ENCODE peak calls at places on chromosomes 1 and 21, in four cellular contexts. L, H, T and S are unnamed samples.

GRCh38 chr1:151513626-151514101 is 2.5 kb downstream of the CGN start:
- DNase-seq in T (peak), L (no peak), H (no peak), S (no peak)

GRCh38 chr1:4787551-4787950 is 133.1 kb downstream of the AJAP1 start:
- DNase-seq in L (no peak), T (peak), H (no peak), S (no peak)

GRCh38 chr1:234842726-234843641 is 233.0 kb upstream of the IRF2BP2 start:
- DNase-seq in H (peak), L (no peak), T (no peak), S (peak)

GRCh38 chr1:229751629-229752028 is 125.6 kb downstream of the URB2 start:
- DNase-seq in H (no peak), T (no peak), L (no peak), S (no peak)

GRCh38 chr1:67893126-67893495 is 59.8 kb upstream of the GNG12 start:
- DNase-seq in T (no peak), L (no peak), H (no peak), S (no peak)

GRCh38 chr1:85047472-85048295 is 616 bp downstream of the MCOLN3 start:
- DNase-seq in H (peak), L (peak), T (no peak), S (peak)

GRCh38 chr21:46191686-46192575 is 7.7 kb upstream of the SPATC1L start:
- DNase-seq in T (no peak), L (no peak), H (no peak), S (no peak)

GRCh38 chr1:93080424-93080823 is 1.3 kb downstream of the MTF2 start:
- DNase-seq in L (peak), T (no peak), H (no peak), S (peak)

GRCh38 chr1:228540161-228540917 is 53.2 kb downstream of the RNF187 start:
- DNase-seq in L (no peak), T (no peak), H (no peak), S (no peak)

GRCh38 chr1:247288341-247288740 is 32.5 kb downstream of the VN1R5 start:
- DNase-seq in L (no peak), T (no peak), H (no peak), S (no peak)

GRCh38 chr1:27538793-27539192 is 48.8 kb upstream of the WASF2 start:
- DNase-seq in H (no peak), T (no peak), L (peak), S (no peak)

GRCh38 chr1:60916178-60916577 is 166.2 kb upstream of the NFIA start:
- DNase-seq in L (no peak), T (no peak), H (no peak), S (no peak)

GRCh38 chr1:172431721-172432192 is 11.3 kb downstream of the C1orf105 start:
- DNase-seq in L (no peak), H (no peak), T (no peak), S (no peak)

GRCh38 chr1:198776602-198777029 is 137.8 kb downstream of the PTPRC start:
- DNase-seq in L (peak), T (no peak), H (peak), S (peak)

DNA sequence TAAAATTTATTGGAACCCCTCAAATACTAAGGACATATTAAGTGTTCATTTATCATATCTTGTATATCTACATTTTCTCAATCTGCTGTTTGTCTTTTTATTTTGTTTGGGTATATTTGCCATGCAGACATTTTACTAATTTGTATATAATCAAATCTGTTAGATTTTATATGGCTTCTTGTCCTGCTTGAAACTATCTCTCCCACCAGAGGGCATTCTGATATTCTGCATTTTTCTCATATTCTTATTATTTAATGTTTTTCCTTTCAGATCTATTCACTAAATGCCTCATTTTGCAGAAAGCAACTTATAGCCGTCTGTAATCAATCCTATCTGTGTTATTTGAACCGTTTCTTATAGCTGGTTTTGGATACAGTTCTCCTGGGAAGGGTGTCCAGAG is 745.5 kb downstream of the LRRIQ3 start:
- DNase-seq in H (no peak), T (no peak), L (no peak), S (no peak)
- TF ChIP-seq CTCF in H (no peak), T (no peak), L (no peak), S (no peak)

GRCh38 chr1:245952383-245952989 is 554.6 kb downstream of the SMYD3 start:
- DNase-seq in T (no peak), L (no peak), H (no peak), S (no peak)
- TF ChIP-seq CTCF in T (no peak), L (no peak), H (no peak), S (no peak)

GRCh38 chr1:215824245-215824644 is 257.1 kb downstream of the KCTD3 start:
- DNase-seq in L (peak), H (no peak), T (no peak), S (no peak)
- TF ChIP-seq CTCF in L (peak), H (no peak), T (peak), S (no peak)

DNA sequence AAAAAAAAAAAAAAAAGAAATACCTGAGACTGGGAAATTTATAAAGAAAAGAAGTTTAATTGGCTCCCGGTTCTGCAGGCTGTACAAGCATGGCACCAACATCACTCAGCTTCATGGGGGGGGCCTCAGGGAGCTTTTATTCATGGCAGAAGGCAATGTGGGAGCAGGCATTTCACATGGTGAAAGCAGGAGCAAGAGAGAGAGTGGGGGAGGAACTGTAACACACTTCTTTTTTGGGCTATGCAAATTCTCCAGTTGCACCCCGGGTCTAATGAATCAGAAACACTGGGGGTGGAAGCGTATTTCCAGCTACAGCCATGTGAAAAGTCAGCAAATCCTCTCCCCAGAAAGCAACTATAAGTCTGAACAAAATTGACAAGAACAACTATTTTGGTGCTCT is 11.8 kb upstream of the SOD1 start:
- DNase-seq in H (no peak), T (no peak), L (no peak), S (peak)
- TF ChIP-seq CTCF in H (no peak), T (no peak), L (no peak), S (no peak)

DNA sequence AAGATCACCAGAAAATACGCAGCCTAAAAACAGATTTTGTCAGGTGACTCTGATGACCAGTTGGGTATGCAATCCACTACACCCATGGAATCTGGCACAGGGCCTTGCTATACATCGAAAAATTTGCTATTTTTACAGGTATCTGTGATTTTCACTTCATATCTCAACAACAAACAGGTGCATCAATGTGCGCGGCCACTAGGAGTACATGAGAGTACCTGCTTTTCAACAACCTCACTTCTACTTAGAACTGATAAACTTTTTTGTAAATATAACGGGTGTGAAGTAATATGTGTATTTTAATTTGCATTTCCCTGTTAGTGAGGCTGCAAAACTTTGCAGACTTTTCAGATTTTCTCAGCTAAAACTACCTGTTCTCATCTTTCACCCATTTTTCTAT is 80.8 kb downstream of the SLC45A1 start:
- DNase-seq in H (no peak), L (no peak), T (no peak), S (no peak)
- TF ChIP-seq CTCF in H (peak), L (no peak), T (no peak), S (no peak)

GRCh38 chr1:23553896-23554480 is 5.3 kb downstream of the ID3 start:
- DNase-seq in L (no peak), T (no peak), H (no peak), S (no peak)

GRCh38 chr1:23555225-23555801 is 4.0 kb downstream of the ID3 start:
- DNase-seq in T (no peak), L (peak), H (no peak), S (no peak)

GRCh38 chr1:23555949-23556640 is 3.2 kb downstream of the ID3 start:
- DNase-seq in H (no peak), T (no peak), L (peak), S (no peak)

GRCh38 chr1:23553206-23553895 is 6.0 kb downstream of the ID3 start:
- DNase-seq in L (no peak), T (no peak), H (no peak), S (no peak)

GRCh38 chr1:23554481-23555224 is 4.6 kb downstream of the ID3 start:
- DNase-seq in T (peak), H (peak), L (peak), S (peak)
- TF ChIP-seq CTCF in T (peak), H (peak), L (peak), S (peak)

DNA sequence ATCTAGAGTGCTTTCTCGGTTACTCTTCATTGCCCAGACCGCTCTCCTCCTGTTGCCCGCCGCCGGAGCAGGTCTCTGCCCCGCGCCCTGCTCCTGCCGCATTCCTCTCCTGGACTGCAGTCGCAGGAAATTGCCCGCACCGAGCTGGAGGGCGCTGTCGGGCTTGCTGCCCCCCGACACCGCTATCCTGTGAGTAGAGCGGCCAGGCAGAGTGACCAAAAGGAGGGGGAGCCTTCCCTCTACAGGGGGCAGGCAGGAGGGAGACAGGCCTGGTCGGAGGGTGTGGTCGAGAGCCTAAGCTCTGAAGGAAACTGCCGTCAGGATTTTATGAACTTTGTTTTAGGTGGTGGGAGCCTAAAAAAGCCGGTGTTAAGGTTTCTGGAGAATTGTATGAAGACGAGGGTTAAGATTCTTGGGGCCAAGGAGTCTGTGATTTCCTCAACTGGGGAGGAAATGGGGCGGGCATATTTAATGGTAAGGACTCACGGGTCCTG is 506 bp downstream of the LRIG2 start:
- DNase-seq in H (peak), L (peak), T (no peak), S (no peak)
- TF ChIP-seq CTCF in H (no peak), L (peak), T (peak), S (peak)

DNA sequence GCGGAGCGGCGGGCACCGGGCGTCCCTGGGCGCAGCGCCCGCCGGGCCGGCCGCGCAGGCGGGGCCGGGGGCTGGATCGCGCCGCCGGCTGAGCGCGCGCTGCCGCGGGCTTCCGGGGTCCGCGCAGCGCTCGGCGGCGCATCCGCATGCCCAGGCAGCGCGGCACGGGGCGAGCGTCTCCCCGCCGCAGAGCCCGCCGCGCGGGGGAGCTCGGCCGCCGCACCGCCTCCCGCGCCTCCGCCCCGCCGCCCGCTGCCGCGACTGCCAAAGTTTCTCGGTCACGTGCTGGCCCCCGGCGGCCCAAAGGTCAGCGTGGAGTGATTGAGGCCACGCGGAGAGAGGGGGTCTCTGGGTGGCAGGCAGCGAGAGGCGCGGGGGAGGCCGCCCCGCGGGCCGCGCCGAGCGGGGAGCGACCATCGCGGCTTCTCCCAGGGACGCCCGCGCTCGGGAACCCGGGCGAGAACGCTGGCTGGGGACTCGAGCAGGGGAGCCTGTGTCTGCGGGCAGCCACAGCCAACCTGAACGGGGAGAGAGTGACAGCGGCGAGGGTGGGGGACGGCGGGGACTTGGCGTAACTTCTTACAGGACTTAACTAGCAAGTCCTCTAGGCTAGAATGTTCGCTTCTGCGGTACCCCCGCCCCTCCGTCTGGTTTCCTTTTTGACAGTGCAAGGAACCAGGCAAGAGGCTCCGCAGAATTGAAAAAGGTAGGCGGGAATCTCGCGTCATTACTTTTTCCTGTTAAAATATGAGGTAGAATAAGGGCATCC is at the start of gene ILDR2:
- DNase-seq in H (peak), L (peak), T (peak), S (peak)
- TF ChIP-seq CTCF in H (no peak), L (no peak), T (peak), S (peak)

GRCh38 chr1:11860083-11860482 is 1.3 kb upstream of the NPPB start:
- DNase-seq in L (no peak), H (no peak), T (no peak), S (no peak)

GRCh38 chr1:11858613-11858967 is at the start of gene NPPB:
- DNase-seq in T (no peak), L (no peak), H (no peak), S (no peak)

GRCh38 chr1:11860586-11860985 is 1.8 kb upstream of the NPPB start:
- DNase-seq in H (no peak), L (no peak), T (no peak), S (no peak)

GRCh38 chr1:11858158-11858557 is 587 bp downstream of the NPPB start:
- DNase-seq in T (no peak), L (no peak), H (no peak), S (no peak)

GRCh38 chr1:11858968-11859871 is 475 bp upstream of the NPPB start:
- DNase-seq in L (peak), T (no peak), H (peak), S (peak)
- TF ChIP-seq CTCF in L (peak), T (no peak), H (peak), S (no peak)